ENCODE peak calls at places on chromosomes 3 and 15, in ten cellular contexts. One of them, this sample, is unnamed.

GRCh38 chr3:112390783-112391641 is 58.1 kb downstream of the CD200 start:
- DNase-seq in NCI-H526: peak
- DNase-seq in stimulated activated CD4-positive, alpha-beta T cell treated with anti-CD3 and anti-CD28 coated beads, Interleukin-12 subunit alpha, Interleukin-12 subunit beta, amount 100 ng/mL, for 48 hours: no peak
- DNase-seq in CD8-positive, alpha-beta T cell: no peak
- DNase-seq in HT-29: no peak
- DNase-seq in COR-L47: peak
- DNase-seq in activated CD4-positive, alpha-beta T cell treated with anti-CD3 and anti-CD28 coated beads, Interleukin-2, amount 10 ng/mL, durations not matched to agents 7 days and 5 days: no peak
- DNase-seq in uterus: peak
- DNase-seq in AG09319: peak
- DNase-seq in NCI-H1694: no peak
- DNase-seq in this sample: peak

GRCh38 chr3:179056326-179056725 is 15.3 kb downstream of the ZMAT3 start:
- DNase-seq in NCI-H526: no peak
- DNase-seq in stimulated activated CD4-positive, alpha-beta T cell treated with anti-CD3 and anti-CD28 coated beads, Interleukin-12 subunit alpha, Interleukin-12 subunit beta, amount 100 ng/mL, for 48 hours: no peak
- DNase-seq in CD8-positive, alpha-beta T cell: no peak
- DNase-seq in HT-29: no peak
- DNase-seq in COR-L47: no peak
- DNase-seq in activated CD4-positive, alpha-beta T cell treated with anti-CD3 and anti-CD28 coated beads, Interleukin-2, amount 10 ng/mL, durations not matched to agents 7 days and 5 days: no peak
- DNase-seq in uterus: no peak
- DNase-seq in AG09319: no peak
- DNase-seq in NCI-H1694: no peak
- DNase-seq in this sample: no peak

GRCh38 chr3:54580453-54580852 is 347.4 kb downstream of the LRTM1 start:
- DNase-seq in NCI-H526: no peak
- DNase-seq in stimulated activated CD4-positive, alpha-beta T cell treated with anti-CD3 and anti-CD28 coated beads, Interleukin-12 subunit alpha, Interleukin-12 subunit beta, amount 100 ng/mL, for 48 hours: no peak
- DNase-seq in CD8-positive, alpha-beta T cell: no peak
- DNase-seq in HT-29: no peak
- DNase-seq in COR-L47: no peak
- DNase-seq in activated CD4-positive, alpha-beta T cell treated with anti-CD3 and anti-CD28 coated beads, Interleukin-2, amount 10 ng/mL, durations not matched to agents 7 days and 5 days: no peak
- DNase-seq in uterus: no peak
- DNase-seq in AG09319: no peak
- DNase-seq in NCI-H1694: no peak
- DNase-seq in this sample: no peak

GRCh38 chr3:152460936-152461335 is 192.2 kb downstream of the MBNL1 start:
- DNase-seq in NCI-H526: peak
- DNase-seq in stimulated activated CD4-positive, alpha-beta T cell treated with anti-CD3 and anti-CD28 coated beads, Interleukin-12 subunit alpha, Interleukin-12 subunit beta, amount 100 ng/mL, for 48 hours: no peak
- DNase-seq in CD8-positive, alpha-beta T cell: no peak
- DNase-seq in HT-29: peak
- DNase-seq in COR-L47: no peak
- DNase-seq in activated CD4-positive, alpha-beta T cell treated with anti-CD3 and anti-CD28 coated beads, Interleukin-2, amount 10 ng/mL, durations not matched to agents 7 days and 5 days: no peak
- DNase-seq in uterus: no peak
- DNase-seq in AG09319: no peak
- DNase-seq in NCI-H1694: no peak
- DNase-seq in this sample: no peak

GRCh38 chr3:8286749-8287148 is 214.9 kb upstream of the LMCD1 start:
- DNase-seq in NCI-H526: no peak
- DNase-seq in stimulated activated CD4-positive, alpha-beta T cell treated with anti-CD3 and anti-CD28 coated beads, Interleukin-12 subunit alpha, Interleukin-12 subunit beta, amount 100 ng/mL, for 48 hours: no peak
- DNase-seq in CD8-positive, alpha-beta T cell: no peak
- DNase-seq in HT-29: no peak
- DNase-seq in COR-L47: no peak
- DNase-seq in activated CD4-positive, alpha-beta T cell treated with anti-CD3 and anti-CD28 coated beads, Interleukin-2, amount 10 ng/mL, durations not matched to agents 7 days and 5 days: no peak
- DNase-seq in uterus: no peak
- DNase-seq in AG09319: no peak
- DNase-seq in NCI-H1694: no peak
- DNase-seq in this sample: no peak

GRCh38 chr3:162729686-162730085 is 1233.1 kb downstream of the OTOL1 start:
- DNase-seq in NCI-H526: no peak
- DNase-seq in stimulated activated CD4-positive, alpha-beta T cell treated with anti-CD3 and anti-CD28 coated beads, Interleukin-12 subunit alpha, Interleukin-12 subunit beta, amount 100 ng/mL, for 48 hours: no peak
- DNase-seq in CD8-positive, alpha-beta T cell: no peak
- DNase-seq in HT-29: no peak
- DNase-seq in COR-L47: no peak
- DNase-seq in activated CD4-positive, alpha-beta T cell treated with anti-CD3 and anti-CD28 coated beads, Interleukin-2, amount 10 ng/mL, durations not matched to agents 7 days and 5 days: no peak
- DNase-seq in uterus: no peak
- DNase-seq in AG09319: no peak
- DNase-seq in NCI-H1694: no peak
- DNase-seq in this sample: no peak

GRCh38 chr15:91263632-91264477 is 163.8 kb downstream of the SV2B start:
- DNase-seq in NCI-H526: no peak
- DNase-seq in stimulated activated CD4-positive, alpha-beta T cell treated with anti-CD3 and anti-CD28 coated beads, Interleukin-12 subunit alpha, Interleukin-12 subunit beta, amount 100 ng/mL, for 48 hours: no peak
- DNase-seq in CD8-positive, alpha-beta T cell: no peak
- DNase-seq in HT-29: no peak
- DNase-seq in COR-L47: no peak
- DNase-seq in activated CD4-positive, alpha-beta T cell treated with anti-CD3 and anti-CD28 coated beads, Interleukin-2, amount 10 ng/mL, durations not matched to agents 7 days and 5 days: no peak
- DNase-seq in uterus: peak
- DNase-seq in AG09319: no peak
- DNase-seq in NCI-H1694: no peak
- DNase-seq in this sample: no peak

GRCh38 chr3:14847613-14848541 is 29.1 kb downstream of the FGD5 start:
- DNase-seq in NCI-H526: peak
- DNase-seq in stimulated activated CD4-positive, alpha-beta T cell treated with anti-CD3 and anti-CD28 coated beads, Interleukin-12 subunit alpha, Interleukin-12 subunit beta, amount 100 ng/mL, for 48 hours: no peak
- DNase-seq in CD8-positive, alpha-beta T cell: no peak
- DNase-seq in HT-29: peak
- DNase-seq in COR-L47: peak
- DNase-seq in activated CD4-positive, alpha-beta T cell treated with anti-CD3 and anti-CD28 coated beads, Interleukin-2, amount 10 ng/mL, durations not matched to agents 7 days and 5 days: peak
- DNase-seq in uterus: peak
- DNase-seq in AG09319: no peak
- DNase-seq in NCI-H1694: no peak
- DNase-seq in this sample: no peak

GRCh38 chr3:16494906-16495580 is 18.5 kb downstream of the RFTN1 start:
- DNase-seq in NCI-H526: peak
- DNase-seq in stimulated activated CD4-positive, alpha-beta T cell treated with anti-CD3 and anti-CD28 coated beads, Interleukin-12 subunit alpha, Interleukin-12 subunit beta, amount 100 ng/mL, for 48 hours: no peak
- DNase-seq in CD8-positive, alpha-beta T cell: no peak
- DNase-seq in HT-29: no peak
- DNase-seq in COR-L47: no peak
- DNase-seq in activated CD4-positive, alpha-beta T cell treated with anti-CD3 and anti-CD28 coated beads, Interleukin-2, amount 10 ng/mL, durations not matched to agents 7 days and 5 days: no peak
- DNase-seq in uterus: no peak
- DNase-seq in AG09319: no peak
- DNase-seq in NCI-H1694: no peak
- DNase-seq in this sample: no peak

GRCh38 chr15:62739082-62739481 is 303.5 kb upstream of the TPM1 start:
- DNase-seq in NCI-H526: no peak
- DNase-seq in stimulated activated CD4-positive, alpha-beta T cell treated with anti-CD3 and anti-CD28 coated beads, Interleukin-12 subunit alpha, Interleukin-12 subunit beta, amount 100 ng/mL, for 48 hours: no peak
- DNase-seq in CD8-positive, alpha-beta T cell: no peak
- DNase-seq in HT-29: no peak
- DNase-seq in COR-L47: no peak
- DNase-seq in activated CD4-positive, alpha-beta T cell treated with anti-CD3 and anti-CD28 coated beads, Interleukin-2, amount 10 ng/mL, durations not matched to agents 7 days and 5 days: no peak
- DNase-seq in uterus: no peak
- DNase-seq in AG09319: no peak
- DNase-seq in NCI-H1694: no peak
- DNase-seq in this sample: no peak

GRCh38 chr3:16546186-16547004 is 32.9 kb upstream of the RFTN1 start:
- DNase-seq in NCI-H526: no peak
- DNase-seq in stimulated activated CD4-positive, alpha-beta T cell treated with anti-CD3 and anti-CD28 coated beads, Interleukin-12 subunit alpha, Interleukin-12 subunit beta, amount 100 ng/mL, for 48 hours: no peak
- DNase-seq in CD8-positive, alpha-beta T cell: no peak
- DNase-seq in HT-29: no peak
- DNase-seq in COR-L47: no peak
- DNase-seq in activated CD4-positive, alpha-beta T cell treated with anti-CD3 and anti-CD28 coated beads, Interleukin-2, amount 10 ng/mL, durations not matched to agents 7 days and 5 days: no peak
- DNase-seq in uterus: no peak
- DNase-seq in AG09319: no peak
- DNase-seq in NCI-H1694: no peak
- DNase-seq in this sample: no peak

GRCh38 chr15:89051875-89052274 is 36.4 kb upstream of the ABHD2 start:
- DNase-seq in NCI-H526: peak
- DNase-seq in stimulated activated CD4-positive, alpha-beta T cell treated with anti-CD3 and anti-CD28 coated beads, Interleukin-12 subunit alpha, Interleukin-12 subunit beta, amount 100 ng/mL, for 48 hours: no peak
- DNase-seq in CD8-positive, alpha-beta T cell: no peak
- DNase-seq in HT-29: no peak
- DNase-seq in COR-L47: no peak
- DNase-seq in activated CD4-positive, alpha-beta T cell treated with anti-CD3 and anti-CD28 coated beads, Interleukin-2, amount 10 ng/mL, durations not matched to agents 7 days and 5 days: no peak
- DNase-seq in uterus: no peak
- DNase-seq in AG09319: peak
- DNase-seq in NCI-H1694: no peak
- DNase-seq in this sample: peak

GRCh38 chr3:149179225-149179624 is 42.4 kb downstream of the CP start:
- DNase-seq in NCI-H526: no peak
- DNase-seq in stimulated activated CD4-positive, alpha-beta T cell treated with anti-CD3 and anti-CD28 coated beads, Interleukin-12 subunit alpha, Interleukin-12 subunit beta, amount 100 ng/mL, for 48 hours: no peak
- DNase-seq in CD8-positive, alpha-beta T cell: no peak
- DNase-seq in HT-29: no peak
- DNase-seq in COR-L47: no peak
- DNase-seq in activated CD4-positive, alpha-beta T cell treated with anti-CD3 and anti-CD28 coated beads, Interleukin-2, amount 10 ng/mL, durations not matched to agents 7 days and 5 days: no peak
- DNase-seq in uterus: no peak
- DNase-seq in AG09319: no peak
- DNase-seq in NCI-H1694: no peak
- DNase-seq in this sample: peak